ENCODE peak calls at places on chromosomes 13 and 19, in six cellular contexts. V, M, E, R, B and K are unnamed samples.
A peak's percentile ranks its signal among the peaks of the same experiment; 100 is the strongest.

GRCh38 chr13:112986946-112987345 is 17.9 kb downstream of the MCF2L start:
- DNase-seq in V (no peak), M (no peak), E (no peak), R (no peak), B (no peak), K (no peak)

GRCh38 chr13:51760592-51760991 is 43.4 kb downstream of the DHRS12 start:
- DNase-seq in V (no peak), M (no peak), E (no peak), R (no peak), B (no peak), K (no peak)

GRCh38 chr13:30486230-30487074 is 20.7 kb upstream of the HMGB1 start:
- DNase-seq in V (peak; percentile 34), M (no peak), E (no peak), R (no peak), B (peak; percentile 69), K (no peak)

GRCh38 chr13:110817143-110817542 is 97.7 kb downstream of the ANKRD10 start:
- DNase-seq in V (no peak), M (no peak), E (no peak), R (no peak), B (no peak), K (no peak)

GRCh38 chr13:66809496-66809895 is 420.6 kb downstream of the PCDH9 start:
- DNase-seq in V (no peak), M (no peak), E (no peak), R (no peak), B (no peak), K (no peak)

GRCh38 chr13:72186730-72187422 is 319.9 kb upstream of the DACH1 start:
- DNase-seq in V (peak; percentile 38), M (no peak), E (no peak), R (no peak), B (no peak), K (no peak)

GRCh38 chr13:23637813-23638212 is 67.6 kb downstream of the TNFRSF19 start:
- DNase-seq in V (no peak), M (no peak), E (no peak), R (no peak), B (no peak), K (no peak)

GRCh38 chr13:75881109-75881775 is 245.1 kb downstream of the LMO7 start:
- DNase-seq in V (no peak), M (no peak), E (no peak), R (no peak), B (no peak), K (no peak)

GRCh38 chr13:109756778-109757177 is 29.6 kb downstream of the IRS2 start:
- DNase-seq in V (no peak), M (no peak), E (no peak), R (no peak), B (no peak), K (no peak)

GRCh38 chr13:114339779-114340534 is 25.7 kb downstream of the CHAMP1 start:
- DNase-seq in V (peak; percentile 59), M (peak; percentile 51), E (no peak), R (no peak), B (no peak), K (no peak)

GRCh38 chr13:53343345-53343744 is 314.7 kb downstream of the OLFM4 start:
- DNase-seq in V (no peak), M (no peak), E (no peak), R (no peak), B (no peak), K (no peak)

GRCh38 chr19:2035590-2035991 is 15.5 kb downstream of the MKNK2 start:
- DNase-seq in V (no peak), M (no peak), E (no peak), R (no peak), B (no peak), K (no peak)

GRCh38 chr19:50710094-50710493 is 9.5 kb downstream of the SHANK1 start:
- DNase-seq in V (no peak), M (no peak), E (no peak), R (no peak), B (no peak), K (no peak)

GRCh38 chr19:17665058-17665457 is 23.1 kb downstream of the UNC13A start:
- DNase-seq in V (no peak), M (no peak), E (no peak), R (no peak), B (no peak), K (no peak)

GRCh38 chr19:1237754-1238372 is at the start of gene CBARP:
- DNase-seq in V (no peak), M (no peak), E (no peak), R (no peak), B (no peak), K (no peak)

GRCh38 chr13:113360446-113360845 is 3.5 kb downstream of the GRTP1 start:
- DNase-seq in V (no peak), M (no peak), E (no peak), R (no peak), B (peak; percentile 39), K (no peak)

GRCh38 chr13:71260246-71260645 is 606.8 kb downstream of the DACH1 start:
- DNase-seq in V (no peak), M (no peak), E (no peak), R (no peak), B (no peak), K (no peak)

GRCh38 chr13:109684836-109685602 is 101.4 kb downstream of the IRS2 start:
- DNase-seq in V (peak; percentile 74), M (no peak), E (no peak), R (no peak), B (no peak), K (no peak)

GRCh38 chr19:45251452-45252354 is 632 bp downstream of the MARK4 start:
- DNase-seq in V (peak; percentile 12), M (no peak), E (peak; percentile 66), R (no peak), B (no peak), K (peak; percentile 69)

GRCh38 chr13:112699318-112699918 is 9.6 kb downstream of the ATP11A start:
- DNase-seq in V (no peak), M (no peak), E (no peak), R (no peak), B (no peak), K (no peak)

GRCh38 chr13:22227895-22228294 is 557.0 kb downstream of the FGF9 start:
- DNase-seq in V (no peak), M (no peak), E (no peak), R (peak; percentile 15), B (no peak), K (no peak)

GRCh38 chr19:23440207-23440606 is 44.9 kb upstream of the ZNF91 start:
- DNase-seq in V (no peak), M (no peak), E (no peak), R (no peak), B (no peak), K (no peak)

GRCh38 chr19:5903054-5903501 is 512 bp downstream of the NDUFA11 start:
- DNase-seq in V (no peak), M (no peak), E (no peak), R (no peak), B (no peak), K (no peak)

GRCh38 chr19:16320987-16321386 is 3.6 kb upstream of the KLF2 start:
- DNase-seq in V (no peak), M (no peak), E (no peak), R (no peak), B (no peak), K (no peak)

GRCh38 chr19:38452430-38453366 is 19.2 kb downstream of the RYR1 start:
- DNase-seq in V (no peak), M (peak; percentile 81), E (no peak), R (no peak), B (no peak), K (no peak)

GRCh38 chr19:8457802-8458201 is 13.0 kb downstream of the HNRNPM start:
- DNase-seq in V (no peak), M (no peak), E (no peak), R (no peak), B (no peak), K (no peak)

GRCh38 chr19:8457209-8457608 is 12.4 kb downstream of the HNRNPM start:
- DNase-seq in V (no peak), M (no peak), E (no peak), R (no peak), B (no peak), K (no peak)

GRCh38 chr19:8454218-8454617 is 9.4 kb downstream of the HNRNPM start:
- DNase-seq in V (no peak), M (no peak), E (no peak), R (no peak), B (no peak), K (no peak)

GRCh38 chr19:8455018-8455417 is 10.2 kb downstream of the HNRNPM start:
- DNase-seq in V (no peak), M (no peak), E (no peak), R (no peak), B (no peak), K (no peak)

GRCh38 chr19:8456064-8456463 is 11.3 kb downstream of the HNRNPM start:
- DNase-seq in V (no peak), M (no peak), E (no peak), R (no peak), B (no peak), K (no peak)
- TF ChIP-seq POLR2AphosphoS5 in V (no peak), M (no peak), E (no peak), R (no peak), B (no peak), K (no peak)

DNA sequence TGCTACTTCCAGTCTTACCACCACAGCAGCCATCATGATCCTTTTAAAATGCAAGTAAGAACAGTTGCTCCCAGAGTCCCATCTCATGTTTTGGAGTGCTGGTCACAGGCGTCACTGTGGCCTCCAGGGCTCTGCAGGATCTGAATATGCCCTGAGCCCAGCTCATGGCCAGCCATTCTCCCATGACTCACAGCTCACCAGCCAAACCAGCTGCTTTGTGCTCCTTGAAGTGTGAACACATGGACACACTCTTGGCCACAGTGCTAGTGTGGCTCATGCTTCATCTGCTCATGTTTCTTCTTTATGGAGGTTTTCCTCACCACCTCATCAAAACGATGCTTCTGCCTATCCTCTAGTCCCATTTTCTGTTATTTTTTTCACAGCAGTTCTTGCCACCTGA is 466.5 kb downstream of the UQCRFS1 start:
- DNase-seq in V (no peak), M (no peak), E (no peak), R (no peak), B (no peak), K (no peak)
- TF ChIP-seq POLR2A in V (no peak), M (no peak), E (no peak), R (no peak), B (no peak), K (no peak)

GRCh38 chr13:95156208-95156607 is 145.0 kb downstream of the ABCC4 start:
- DNase-seq in V (no peak), M (no peak), E (no peak), R (no peak), B (no peak), K (no peak)

GRCh38 chr13:95164830-95165229 is 136.4 kb downstream of the ABCC4 start:
- DNase-seq in V (peak; percentile 72), M (no peak), E (no peak), R (no peak), B (no peak), K (no peak)

GRCh38 chr13:95155093-95155492 is 146.2 kb downstream of the ABCC4 start:
- DNase-seq in V (no peak), M (no peak), E (no peak), R (no peak), B (no peak), K (no peak)

GRCh38 chr13:95155504-95155903 is 145.7 kb downstream of the ABCC4 start:
- DNase-seq in V (no peak), M (no peak), E (no peak), R (no peak), B (no peak), K (no peak)

GRCh38 chr13:95160112-95160906 is 140.9 kb downstream of the ABCC4 start:
- DNase-seq in V (no peak), M (no peak), E (no peak), R (no peak), B (no peak), K (no peak)
- TF ChIP-seq POLR2AphosphoS5 in V (no peak), M (no peak), E (no peak), R (no peak), B (no peak), K (no peak)

GRCh38 chr19:48872884-48873475 is 759 bp downstream of the PPP1R15A start:
- DNase-seq in V (peak; percentile 90), M (peak; percentile 80), E (peak; percentile 47), R (peak; percentile 77), B (peak; percentile 87), K (no peak)
- TF ChIP-seq POLR2A in V (no peak), M (no peak), E (peak; percentile 17), R (no peak), B (no peak), K (no peak)